ENCODE peak calls at places on chromosomes 2 and 18, in nine cellular contexts. T is fibroblast of lung; K is GM12865; V is kidney; L is sigmoid colon; E is lower leg skin; H is heart left ventricle; D is CD8-positive, alpha-beta T cell; R is bronchial epithelial cell. U is an unnamed sample.

GRCh38 chr2:176653856-176654443 is 384.7 kb downstream of the MTX2 start:
- DNase-seq in T (peak; percentile 66), K (peak; percentile 78), V (peak; percentile 84), L (peak; percentile 81), E (peak; percentile 89), H (peak; percentile 34), D (peak; percentile 32), R (peak; percentile 68), U (peak; percentile 75)

GRCh38 chr2:69625078-69625788 is 18.3 kb downstream of the AAK1 start:
- DNase-seq in T (no peak), K (no peak), V (no peak), L (no peak), E (no peak), H (no peak), D (no peak), R (no peak), U (no peak)

GRCh38 chr2:226031078-226031937 is 631.8 kb downstream of the NYAP2 start:
- DNase-seq in T (peak; percentile 80), K (no peak), V (peak; percentile 79), L (peak; percentile 79), E (peak; percentile 91), H (peak; percentile 54), D (no peak), R (peak; percentile 56), U (peak; percentile 50)

GRCh38 chr18:77360315-77361186 is 110.9 kb downstream of the GALR1 start:
- DNase-seq in T (no peak), K (no peak), V (no peak), L (no peak), E (no peak), H (no peak), D (no peak), R (no peak), U (no peak)

GRCh38 chr2:21356076-21356856 is 232.5 kb downstream of the TDRD15 start:
- DNase-seq in T (no peak), K (no peak), V (no peak), L (no peak), E (no peak), H (no peak), D (no peak), R (no peak), U (no peak)

GRCh38 chr18:31376477-31376876 is at the start of gene DSG4:
- DNase-seq in T (no peak), K (no peak), V (no peak), L (no peak), E (no peak), H (no peak), D (no peak), R (no peak), U (no peak)

GRCh38 chr18:25283769-25284168 is 68.2 kb downstream of the ZNF521 start:
- DNase-seq in T (no peak), K (no peak), V (no peak), L (no peak), E (no peak), H (no peak), D (no peak), R (no peak), U (no peak)

GRCh38 chr2:120436885-120437603 is 91.1 kb downstream of the INHBB start:
- DNase-seq in T (peak; percentile 7), K (peak; percentile 46), V (no peak), L (no peak), E (peak; percentile 90), H (no peak), D (no peak), R (peak; percentile 31), U (peak; percentile 47)

GRCh38 chr2:191836471-191836852 is 10.4 kb downstream of the CAVIN2 start:
- DNase-seq in T (no peak), K (no peak), V (no peak), L (no peak), E (no peak), H (no peak), D (no peak), R (no peak), U (no peak)

GRCh38 chr2:191835539-191836350 is 11.1 kb downstream of the CAVIN2 start:
- DNase-seq in T (peak; percentile 61), K (no peak), V (no peak), L (no peak), E (no peak), H (no peak), D (no peak), R (peak; percentile 43), U (peak; percentile 50)

GRCh38 chr2:191835100-191835499 is 11.8 kb downstream of the CAVIN2 start:
- DNase-seq in T (no peak), K (no peak), V (no peak), L (no peak), E (no peak), H (no peak), D (no peak), R (no peak), U (no peak)

GRCh38 chr2:191838526-191838925 is 8.4 kb downstream of the CAVIN2 start:
- DNase-seq in T (no peak), K (no peak), V (no peak), L (no peak), E (no peak), H (no peak), D (no peak), R (no peak), U (no peak)

GRCh38 chr2:191836853-191837769 is 9.8 kb downstream of the CAVIN2 start:
- DNase-seq in T (no peak), K (peak; percentile 16), V (no peak), L (no peak), E (no peak), H (peak; percentile 51), D (no peak), R (no peak), U (no peak)
- H3K4me3 ChIP-seq in T (no peak overlapping the region), K (no peak overlapping the region), V (no peak overlapping the region), L (no peak overlapping the region), E (no peak overlapping the region), H (peak overlapping the region; percentile 0), D (no peak overlapping the region), R (no peak overlapping the region), U (no peak overlapping the region)

GRCh38 chr2:138713069-138713496 is 67.1 kb downstream of the NXPH2 start:
- DNase-seq in T (no peak), K (no peak), V (no peak), L (no peak), E (no peak), H (no peak), D (no peak), R (no peak), U (no peak)

GRCh38 chr2:138712212-138712979 is 67.8 kb downstream of the NXPH2 start:
- DNase-seq in T (peak; percentile 45), K (peak; percentile 87), V (no peak), L (no peak), E (no peak), H (no peak), D (no peak), R (no peak), U (no peak)

GRCh38 chr2:138713509-138713908 is 66.7 kb downstream of the NXPH2 start:
- DNase-seq in T (no peak), K (no peak), V (no peak), L (no peak), E (no peak), H (no peak), D (no peak), R (no peak), U (no peak)

GRCh38 chr2:138718405-138718804 is 61.8 kb downstream of the NXPH2 start:
- DNase-seq in T (no peak), K (peak; percentile 29), V (no peak), L (no peak), E (no peak), H (no peak), D (no peak), R (peak; percentile 18), U (no peak)

GRCh38 chr2:138716183-138716582 is 64.0 kb downstream of the NXPH2 start:
- DNase-seq in T (no peak), K (peak; percentile 47), V (no peak), L (no peak), E (no peak), H (no peak), D (no peak), R (no peak), U (peak; percentile 32)
- TF ChIP-seq CTCF in T (peak; percentile 22), K (peak; percentile 32), V (peak; percentile 6), L (no peak), E (no peak), H (no peak), D (no peak), R (peak; percentile 28), U (peak; percentile 41)

DNA sequence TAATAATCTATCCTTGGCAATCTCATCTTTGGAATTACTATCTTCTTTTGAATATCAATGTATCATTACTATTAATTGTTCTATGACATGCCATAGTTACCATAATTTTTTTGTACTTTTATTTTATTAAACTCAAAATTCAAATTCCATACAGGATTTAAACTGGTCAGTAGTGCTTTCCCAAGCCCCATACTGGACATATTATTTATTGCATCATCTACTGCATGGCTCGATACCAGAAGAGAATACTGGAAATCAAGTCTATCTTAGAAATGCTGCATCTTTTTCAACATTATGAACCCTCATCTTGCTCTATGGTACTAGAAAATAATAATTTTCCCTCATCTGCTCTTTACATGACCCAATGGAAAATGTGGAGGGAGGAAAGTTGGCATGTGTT is 9.4 kb upstream of the PDE1A start:
- DNase-seq in T (no peak), K (no peak), V (no peak), L (no peak), E (no peak), H (no peak), D (no peak), R (no peak), U (no peak)
- H3K4me3 ChIP-seq in T (no peak overlapping the region), K (no peak overlapping the region), V (no peak overlapping the region), L (no peak overlapping the region), E (no peak overlapping the region), H (no peak overlapping the region), D (no peak overlapping the region), R (no peak overlapping the region), U (no peak overlapping the region)

GRCh38 chr2:8197101-8197500 is 484.8 kb upstream of the ID2 start:
- DNase-seq in T (peak; percentile 76), K (no peak), V (no peak), L (no peak), E (no peak), H (no peak), D (no peak), R (no peak), U (no peak)

GRCh38 chr2:8196311-8196710 is 485.5 kb upstream of the ID2 start:
- DNase-seq in T (no peak), K (no peak), V (no peak), L (no peak), E (no peak), H (no peak), D (no peak), R (no peak), U (no peak)

GRCh38 chr2:8197825-8198224 is 484.0 kb upstream of the ID2 start:
- DNase-seq in T (no peak), K (no peak), V (no peak), L (no peak), E (no peak), H (no peak), D (no peak), R (no peak), U (no peak)

GRCh38 chr2:8202139-8202538 is 479.7 kb upstream of the ID2 start:
- DNase-seq in T (peak; percentile 7), K (peak; percentile 76), V (no peak), L (no peak), E (no peak), H (no peak), D (no peak), R (peak; percentile 3), U (no peak)

DNA sequence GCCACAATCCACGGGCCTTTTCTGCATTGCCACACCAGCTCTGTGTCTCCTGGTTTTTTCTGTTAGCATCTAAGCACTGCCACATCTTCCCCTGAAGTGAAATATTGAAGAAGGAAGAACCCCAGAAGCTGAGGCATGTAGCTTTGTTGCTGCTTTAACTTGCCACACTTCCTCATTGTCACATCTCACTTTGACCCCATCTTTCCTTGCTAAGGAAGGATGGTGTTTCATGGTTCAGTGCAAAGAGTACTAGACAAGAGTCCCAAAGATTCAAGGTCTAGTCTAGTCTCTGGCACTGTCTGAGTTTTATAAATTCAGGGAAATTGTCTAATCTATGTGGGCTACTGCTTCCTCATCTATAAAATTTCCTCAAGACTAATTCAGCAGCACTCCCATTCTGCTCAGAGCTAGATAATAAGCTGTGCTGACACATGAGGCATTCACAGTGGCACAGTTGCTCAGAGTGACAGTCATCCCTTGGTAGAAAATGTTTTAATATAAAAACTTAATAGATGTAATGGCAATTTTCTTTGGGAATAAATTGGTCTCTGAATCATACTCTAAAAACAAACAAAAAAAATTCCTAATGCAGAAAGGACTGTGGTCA is 483.0 kb upstream of the ID2 start:
- DNase-seq in T (no peak), K (no peak), V (no peak), L (no peak), E (no peak), H (no peak), D (no peak), R (no peak), U (no peak)
- TF ChIP-seq CTCF in T (no peak), K (no peak), V (no peak), L (no peak), E (no peak), H (no peak), D (no peak), R (no peak), U (no peak)

U was measured in epithelial cell of esophagus.